ENCODE peak calls at places on chromosomes 1 and 21, in four cellular contexts. K, V, I and Q are unnamed samples.
A peak's percentile ranks its signal among the peaks of the same experiment; 100 is the strongest.

GRCh38 chr1:245735831-245736530 is 581.2 kb downstream of the KIF26B start:
- DNase-seq in K (no peak), V (peak; percentile 70), I (no peak), Q (peak; percentile 78)

GRCh38 chr1:30035522-30036228 is 687.7 kb downstream of the MATN1 start:
- DNase-seq in K (no peak), V (no peak), I (no peak), Q (no peak)

GRCh38 chr1:149967041-149967440 is 30.4 kb upstream of the MTMR11 start:
- DNase-seq in K (no peak), V (no peak), I (no peak), Q (no peak)

GRCh38 chr1:107954719-107955415 is 10.1 kb downstream of the VAV3 start:
- DNase-seq in K (no peak), V (no peak), I (no peak), Q (no peak)

GRCh38 chr21:17900990-17901385 is 81.8 kb upstream of the C21orf91 start:
- DNase-seq in K (no peak), V (no peak), I (no peak), Q (no peak)

GRCh38 chr1:174659823-174660222 is 212.1 kb downstream of the GPR52 start:
- DNase-seq in K (no peak), V (peak; percentile 5), I (no peak), Q (peak; percentile 80)

GRCh38 chr1:224747578-224747977 is 131.5 kb downstream of the CNIH3 start:
- DNase-seq in K (no peak), V (peak; percentile 63), I (no peak), Q (peak; percentile 74)

GRCh38 chr21:26966360-26966977 is 419 bp downstream of the ADAMTS5 start:
- DNase-seq in K (no peak), V (peak; percentile 38), I (no peak), Q (peak; percentile 35)

GRCh38 chr1:118842462-118843201 is 145.5 kb downstream of the TBX15 start:
- DNase-seq in K (no peak), V (no peak), I (no peak), Q (peak; percentile 21)

GRCh38 chr1:92784051-92784638 is 763 bp downstream of the EVI5 start:
- DNase-seq in K (no peak), V (peak; percentile 58), I (peak; percentile 44), Q (peak; percentile 68)

GRCh38 chr1:180628646-180629045 is 3.2 kb upstream of the XPR1 start:
- DNase-seq in K (no peak), V (no peak), I (no peak), Q (no peak)

GRCh38 chr1:34781844-34782391 is 904 bp downstream of the GJB3 start:
- DNase-seq in K (no peak), V (no peak), I (no peak), Q (no peak)

GRCh38 chr1:156157506-156157905 is 4.1 kb downstream of the SEMA4A start:
- DNase-seq in K (no peak), V (no peak), I (no peak), Q (no peak)

GRCh38 chr1:199124351-199124750 is 485.5 kb downstream of the PTPRC start:
- DNase-seq in K (no peak), V (peak; percentile 47), I (no peak), Q (peak; percentile 7)

GRCh38 chr21:42297372-42297771 is 17.8 kb downstream of the TFF3 start:
- DNase-seq in K (no peak), V (no peak), I (no peak), Q (no peak)

DNA sequence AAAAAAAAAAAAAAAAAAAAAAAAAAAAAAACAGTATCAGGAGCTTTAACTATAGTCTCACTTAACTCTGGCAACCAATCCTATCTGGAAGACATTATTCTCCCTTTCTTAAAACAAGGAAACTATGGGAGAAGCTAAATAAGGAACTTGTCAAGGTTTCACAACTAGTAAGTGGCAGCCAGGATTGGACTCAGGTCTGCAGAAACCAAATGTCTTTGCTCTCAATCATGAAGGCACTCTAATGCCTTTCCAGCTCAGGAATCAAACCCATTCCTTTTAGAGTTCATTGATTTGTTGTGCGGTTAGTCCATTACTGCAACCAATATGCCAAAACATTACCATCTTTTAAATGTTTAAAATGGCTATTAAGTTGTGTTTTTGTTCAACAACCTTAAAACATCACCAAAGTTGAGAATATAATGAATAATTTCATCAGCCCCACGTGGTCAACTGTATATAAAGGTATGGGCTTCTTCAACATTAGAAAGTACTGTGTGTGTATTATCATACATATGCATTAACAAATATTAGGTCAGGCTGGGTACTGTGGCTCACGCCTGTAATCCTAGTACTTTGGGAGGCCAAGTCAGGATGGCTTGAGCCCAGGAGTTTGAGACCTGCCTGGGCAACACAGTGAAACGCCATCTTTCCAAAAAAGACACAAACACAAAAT is 1.5 kb downstream of the EPRS1 start:
- DNase-seq in K (no peak), V (no peak), I (no peak), Q (no peak)
- H3K4me3 ChIP-seq in K (peak overlapping the region; percentile 99), V (no peak overlapping the region), I (peak overlapping the region; percentile 73), Q (peak overlapping the region; percentile 83)

GRCh38 chr1:17743925-17744324 is 11.2 kb upstream of the ACTL8 start:
- DNase-seq in K (no peak), V (no peak), I (no peak), Q (no peak)

GRCh38 chr1:17739050-17739449 is 16.1 kb upstream of the ACTL8 start:
- DNase-seq in K (no peak), V (no peak), I (no peak), Q (no peak)

GRCh38 chr1:17743028-17743706 is 12.0 kb upstream of the ACTL8 start:
- DNase-seq in K (no peak), V (peak; percentile 13), I (no peak), Q (no peak)

GRCh38 chr1:17742590-17742989 is 12.5 kb upstream of the ACTL8 start:
- DNase-seq in K (no peak), V (peak; percentile 75), I (no peak), Q (peak; percentile 59)

GRCh38 chr1:17741052-17741451 is 14.1 kb upstream of the ACTL8 start:
- DNase-seq in K (no peak), V (no peak), I (no peak), Q (no peak)
- TF ChIP-seq CTCF in K (no peak), V (no peak), I (no peak), Q (no peak)

GRCh38 chr1:63299387-63299786 is 23.0 kb upstream of the FOXD3 start:
- DNase-seq in K (no peak), V (no peak), I (no peak), Q (no peak)

GRCh38 chr1:63307196-63307794 is 15.1 kb upstream of the FOXD3 start:
- DNase-seq in K (no peak), V (no peak), I (no peak), Q (no peak)

GRCh38 chr1:63305043-63305442 is 17.3 kb upstream of the FOXD3 start:
- DNase-seq in K (no peak), V (no peak), I (no peak), Q (no peak)

GRCh38 chr1:63304410-63304809 is 18.0 kb upstream of the FOXD3 start:
- DNase-seq in K (no peak), V (no peak), I (no peak), Q (no peak)
- H3K4me3 ChIP-seq in K (no peak overlapping the region), V (no peak overlapping the region), I (no peak overlapping the region), Q (no peak overlapping the region)

DNA sequence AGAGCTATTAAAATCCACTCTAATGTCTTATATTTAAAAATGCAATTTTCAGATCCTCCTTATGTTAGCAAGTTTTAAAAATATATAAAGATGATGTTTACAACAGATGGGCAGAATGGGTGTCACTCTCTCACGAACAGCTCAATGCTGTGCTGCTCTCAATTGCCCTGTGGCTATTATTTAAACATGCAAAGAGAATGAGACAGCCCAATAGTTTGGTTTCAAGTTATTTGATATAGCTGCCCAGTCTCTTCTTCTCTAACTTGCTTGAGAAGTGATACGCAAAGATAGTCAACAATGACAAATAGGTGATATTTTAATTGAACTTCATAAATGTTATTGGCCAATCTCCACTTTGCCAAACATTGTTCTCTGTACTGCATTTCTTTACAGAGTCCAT is 199.3 kb upstream of the GREM2 start:
- DNase-seq in K (no peak), V (no peak), I (no peak), Q (no peak)
- TF ChIP-seq CTCF in K (no peak), V (no peak), I (no peak), Q (no peak)